ENCODE peak calls at places on chromosomes 2 and 18, in seven cellular contexts. W is 8988T, S is AG04450, O is epithelial cell of esophagus, Y is HFFc6, J is NCI-H1092 treated with DMSO at 0.1 percent for 48 hours, A is midbrain. Q is an unnamed sample.

GRCh38 chr2:79833235-79833878 is 320.5 kb downstream of the CTNNA2 start:
- DNase-seq in W (no peak), S (no peak), O (peak), Y (no peak), J (no peak), A (peak), Q (no peak)

GRCh38 chr2:176637497-176638166 is 368.4 kb downstream of the MTX2 start:
- DNase-seq in W (no peak), S (no peak), O (peak), Y (peak), J (peak), A (no peak), Q (peak)

GRCh38 chr2:44136186-44136585 is 32.5 kb upstream of the PPM1B start:
- DNase-seq in W (no peak), S (peak), O (peak), Y (peak), J (no peak), A (no peak), Q (no peak)

GRCh38 chr2:231673348-231673770 is 35.0 kb upstream of the PTMA start:
- DNase-seq in W (peak), S (no peak), O (peak), Y (no peak), J (peak), A (no peak), Q (peak)

GRCh38 chr2:191622374-191623320 is 55.3 kb upstream of the NABP1 start:
- DNase-seq in W (no peak), S (no peak), O (peak), Y (no peak), J (no peak), A (no peak), Q (peak)

GRCh38 chr2:26940001-26940400 is 30.4 kb upstream of the MAPRE3 start:
- DNase-seq in W (no peak), S (no peak), O (no peak), Y (no peak), J (no peak), A (no peak), Q (no peak)

GRCh38 chr2:150859872-150860271 is 372.4 kb upstream of the RND3 start:
- DNase-seq in W (no peak), S (no peak), O (no peak), Y (no peak), J (no peak), A (no peak), Q (no peak)

GRCh38 chr18:8121942-8122480 is 487.2 kb upstream of the RAB12 start:
- DNase-seq in W (no peak), S (peak), O (peak), Y (peak), J (no peak), A (no peak), Q (no peak)

GRCh38 chr2:163652741-163653140 is 83.1 kb downstream of the FIGN start:
- DNase-seq in W (no peak), S (no peak), O (no peak), Y (no peak), J (no peak), A (no peak), Q (no peak)

GRCh38 chr2:37456479-37456878 is 112.0 kb downstream of the QPCT start:
- DNase-seq in W (no peak), S (no peak), O (peak), Y (no peak), J (no peak), A (no peak), Q (no peak)

GRCh38 chr18:42654561-42654960 is 460.9 kb downstream of the RIT2 start:
- DNase-seq in W (no peak), S (no peak), O (no peak), Y (no peak), J (no peak), A (no peak), Q (peak)

GRCh38 chr2:27217173-27218121 is at the start of gene CAD:
- DNase-seq in W (peak), S (peak), O (peak), Y (peak), J (peak), A (peak), Q (peak)

GRCh38 chr2:96142217-96143113 is 2.8 kb downstream of the DUSP2 start:
- DNase-seq in W (no peak), S (no peak), O (no peak), Y (no peak), J (no peak), A (no peak), Q (no peak)

GRCh38 chr2:113784823-113785744 is 28.6 kb upstream of the SLC35F5 start:
- DNase-seq in W (no peak), S (no peak), O (no peak), Y (no peak), J (no peak), A (no peak), Q (no peak)

GRCh38 chr2:201129044-201129505 is 13.1 kb downstream of the CFLAR start:
- DNase-seq in W (no peak), S (peak), O (peak), Y (peak), J (no peak), A (no peak), Q (peak)

GRCh38 chr2:200968162-200968561 is 4.7 kb upstream of the ORC2 start:
- DNase-seq in W (no peak), S (no peak), O (peak), Y (no peak), J (no peak), A (no peak), Q (no peak)

GRCh38 chr18:68983126-68983525 is 185.2 kb downstream of the CCDC102B start:
- DNase-seq in W (no peak), S (no peak), O (no peak), Y (no peak), J (no peak), A (no peak), Q (no peak)

GRCh38 chr2:229921101-229921891 is 513 bp downstream of the TRIP12 start:
- DNase-seq in W (peak), S (no peak), O (peak), Y (peak), J (peak), A (peak), Q (peak)

GRCh38 chr2:138974651-138975050 is 194.5 kb upstream of the NXPH2 start:
- DNase-seq in W (no peak), S (no peak), O (no peak), Y (no peak), J (no peak), A (no peak), Q (no peak)

GRCh38 chr18:40485318-40485717 is 1469.7 kb upstream of the PIK3C3 start:
- DNase-seq in W (no peak), S (peak), O (peak), Y (peak), J (no peak), A (no peak), Q (no peak)

GRCh38 chr2:144942516-144943256 is 422.8 kb upstream of the ZEB2 start:
- DNase-seq in W (no peak), S (no peak), O (peak), Y (peak), J (no peak), A (no peak), Q (no peak)

GRCh38 chr2:202115385-202116060 is 42.5 kb downstream of the KIAA2012 start:
- DNase-seq in W (no peak), S (peak), O (peak), Y (peak), J (no peak), A (no peak), Q (no peak)

GRCh38 chr2:238418196-238418998 is 8.3 kb upstream of the ASB1 start:
- DNase-seq in W (no peak), S (no peak), O (peak), Y (no peak), J (no peak), A (no peak), Q (peak)

GRCh38 chr2:102753563-102754159 is 8.2 kb upstream of the TMEM182 start:
- DNase-seq in W (no peak), S (no peak), O (peak), Y (peak), J (peak), A (peak), Q (peak)

GRCh38 chr2:166802475-166802874 is 85.8 kb upstream of the XIRP2 start:
- DNase-seq in W (no peak), S (no peak), O (no peak), Y (no peak), J (no peak), A (no peak), Q (peak)

GRCh38 chr18:5618037-5618688 is 74.4 kb upstream of the EPB41L3 start:
- DNase-seq in W (no peak), S (no peak), O (no peak), Y (no peak), J (no peak), A (no peak), Q (no peak)

GRCh38 chr18:57797209-57797651 is 5.9 kb downstream of the ATP8B1 start:
- DNase-seq in W (no peak), S (no peak), O (no peak), Y (no peak), J (peak), A (no peak), Q (peak)

GRCh38 chr2:173979721-173980351 is 14.7 kb upstream of the SP3 start:
- DNase-seq in W (no peak), S (no peak), O (no peak), Y (no peak), J (no peak), A (no peak), Q (no peak)